ENCODE peak calls at places on chromosomes 2 and 18, in six cellular contexts. Y is KBM-7; F is stimulated activated CD8-positive, alpha-beta memory T cell treated with anti-CD3 and anti-CD28 coated beads, Interleukin-7, amount 100 ng/mL, for 1 hour; R is cardiac fibroblast; P is stimulated activated effector memory CD8-positive, alpha-beta T cell treated with anti-CD3 and anti-CD28 coated beads, Interleukin-12 subunit alpha, Interleukin-12 subunit beta, amount 100 ng/mL, for 72 hours; U is RPMI8226. L is an unnamed sample.

GRCh38 chr18:21853020-21853419 is 112.4 kb downstream of the MIB1 start:
- DNase-seq in Y (no peak), F (no peak), R (peak), P (no peak), U (peak), L (no peak)

GRCh38 chr2:158999458-158999857 is 31.0 kb downstream of the TANC1 start:
- DNase-seq in Y (peak), F (no peak), R (peak), P (no peak), U (no peak), L (no peak)

GRCh38 chr18:62625019-62625418 is 90.3 kb upstream of the PHLPP1 start:
- DNase-seq in Y (no peak), F (no peak), R (peak), P (no peak), U (no peak), L (no peak)

GRCh38 chr18:70047931-70048603 is 100.4 kb upstream of the CD226 start:
- DNase-seq in Y (no peak), F (no peak), R (peak), P (no peak), U (no peak), L (no peak)

GRCh38 chr2:144086965-144087364 is 433.0 kb downstream of the ZEB2 start:
- DNase-seq in Y (no peak), F (no peak), R (no peak), P (no peak), U (no peak), L (no peak)

GRCh38 chr2:25274868-25275574 is 66.7 kb downstream of the DNMT3A start:
- DNase-seq in Y (peak), F (no peak), R (peak), P (peak), U (no peak), L (no peak)

GRCh38 chr2:223047260-223047761 is 4.7 kb upstream of the KCNE4 start:
- DNase-seq in Y (no peak), F (no peak), R (peak), P (no peak), U (no peak), L (no peak)

GRCh38 chr2:165825041-165825440 is 31.0 kb upstream of the GALNT3 start:
- DNase-seq in Y (no peak), F (no peak), R (peak), P (no peak), U (no peak), L (no peak)

GRCh38 chr2:112433932-112434730 is 686 bp upstream of the RGPD8 start:
- DNase-seq in Y (no peak), F (no peak), R (no peak), P (no peak), U (no peak), L (no peak)

GRCh38 chr2:100755441-100755840 is 64.5 kb upstream of the NPAS2 start:
- DNase-seq in Y (no peak), F (no peak), R (no peak), P (no peak), U (no peak), L (no peak)

GRCh38 chr18:54675076-54675475 is 84.0 kb downstream of the DYNAP start:
- DNase-seq in Y (no peak), F (no peak), R (no peak), P (no peak), U (no peak), L (no peak)

GRCh38 chr2:73566288-73566878 is 75.8 kb downstream of the NAT8 start:
- DNase-seq in Y (no peak), F (no peak), R (no peak), P (no peak), U (no peak), L (no peak)

GRCh38 chr2:234987754-234988153 is 35.9 kb downstream of the SH3BP4 start:
- DNase-seq in Y (no peak), F (no peak), R (no peak), P (no peak), U (no peak), L (no peak)

GRCh38 chr2:199882667-199883066 is 28.4 kb upstream of the C2orf69 start:
- DNase-seq in Y (no peak), F (no peak), R (no peak), P (no peak), U (no peak), L (no peak)

GRCh38 chr2:26479971-26480750 is 2.2 kb upstream of the OTOF start:
- DNase-seq in Y (no peak), F (no peak), R (no peak), P (no peak), U (no peak), L (no peak)

GRCh38 chr2:3526871-3527270 is 7.5 kb upstream of the ADI1 start:
- DNase-seq in Y (no peak), F (no peak), R (no peak), P (no peak), U (no peak), L (no peak)

GRCh38 chr18:69233465-69234054 is 167.1 kb upstream of the DOK6 start:
- DNase-seq in Y (no peak), F (no peak), R (no peak), P (no peak), U (no peak), L (no peak)

GRCh38 chr2:222160125-222160524 is 138.7 kb downstream of the PAX3 start:
- DNase-seq in Y (no peak), F (no peak), R (no peak), P (no peak), U (no peak), L (no peak)

L was measured in D721Med.